ENCODE peak calls at places on chromosomes 2 and 18, in nine cellular contexts. I is activated T-helper 1 cell treated with anti-CD3 and anti-CD28 coated beads, Interleukin-2, amount 50 U/mL, for 16 hours; M is posterior vena cava; V is choroid plexus epithelial cell; K is NAMALWA; G is kidney glomerular epithelial cell; P is HepG2; R is activated CD4-positive, alpha-beta T cell treated with anti-CD3 and anti-CD28 coated beads, Interleukin-2, amount 50 U/mL, for 48 hours; N is Daoy. L is an unnamed sample.

GRCh38 chr2:86225581-86225980 is 26.3 kb downstream of the MRPL35 start:
- DNase-seq in I (no peak), M (peak; percentile 88), V (no peak), K (peak; percentile 47), G (no peak), P (no peak), R (peak; percentile 53), N (peak; percentile 13), L (no peak)

GRCh38 chr18:76363451-76364120 is 131.5 kb downstream of the ZNF516 start:
- DNase-seq in I (no peak), M (no peak), V (peak; percentile 50), K (no peak), G (no peak), P (peak; percentile 32), R (no peak), N (no peak), L (no peak)

GRCh38 chr2:241803387-241804325 is 5.3 kb upstream of the NEU4 start:
- DNase-seq in I (no peak), M (peak; percentile 86), V (peak; percentile 60), K (no peak), G (no peak), P (no peak), R (peak; percentile 56), N (peak; percentile 54), L (peak; percentile 17)

GRCh38 chr2:88159955-88160415 is 10.2 kb upstream of the THNSL2 start:
- DNase-seq in I (no peak), M (no peak), V (peak; percentile 84), K (peak; percentile 77), G (peak; percentile 59), P (peak; percentile 82), R (peak; percentile 53), N (peak; percentile 47), L (no peak)

GRCh38 chr2:186695081-186695756 is 1.4 kb downstream of the FAM171B start:
- DNase-seq in I (no peak), M (no peak), V (peak; percentile 72), K (no peak), G (no peak), P (no peak), R (no peak), N (peak; percentile 38), L (no peak)

GRCh38 chr2:41400057-41400665 is 647.7 kb upstream of the PKDCC start:
- DNase-seq in I (no peak), M (no peak), V (peak; percentile 38), K (peak; percentile 37), G (no peak), P (peak; percentile 17), R (no peak), N (no peak), L (no peak)

GRCh38 chr18:47997338-47997780 is 66.9 kb upstream of the SMAD2 start:
- DNase-seq in I (no peak), M (no peak), V (peak; percentile 10), K (peak; percentile 52), G (no peak), P (no peak), R (peak; percentile 56), N (no peak), L (no peak)

GRCh38 chr18:11025671-11026070 is 123.7 kb downstream of the PIEZO2 start:
- DNase-seq in I (no peak), M (no peak), V (no peak), K (no peak), G (no peak), P (no peak), R (no peak), N (no peak), L (no peak)

GRCh38 chr2:216839626-216840132 is 20.2 kb downstream of the TNP1 start:
- DNase-seq in I (no peak), M (no peak), V (no peak), K (no peak), G (no peak), P (no peak), R (no peak), N (no peak), L (no peak)

L was measured in mesothelial cell of epicardium.